ENCODE peak calls at places on chromosomes 1 and 21, in five cellular contexts. Q is HCT116; Z is CD8-positive, alpha-beta memory T cell; A is mammary epithelial cell; O is lower lobe of right lung. E is an unnamed sample.

GRCh38 chr1:37670133-37670532 is 22.2 kb upstream of the CDCA8 start:
- DNase-seq in Q (no peak), Z (no peak), A (no peak), O (no peak), E (no peak)

GRCh38 chr1:2962541-2962940 is 58.7 kb upstream of the ACTRT2 start:
- DNase-seq in Q (no peak), Z (no peak), A (no peak), O (peak; percentile 14), E (no peak)

GRCh38 chr1:202333861-202334260 is 7.9 kb downstream of the UBE2T start:
- DNase-seq in Q (no peak), Z (no peak), A (no peak), O (no peak), E (no peak)

GRCh38 chr1:43945898-43946243 is 879 bp upstream of the IPO13 start:
- DNase-seq in Q (no peak), Z (no peak), A (no peak), O (no peak), E (no peak)

GRCh38 chr21:46667191-46667734 is 31.8 kb downstream of the PRMT2 start:
- DNase-seq in Q (no peak), Z (peak; percentile 23), A (peak; percentile 49), O (no peak), E (no peak)

GRCh38 chr1:114152211-114153050 is 1.2 kb downstream of the SYT6 start:
- DNase-seq in Q (no peak), Z (no peak), A (peak; percentile 16), O (peak; percentile 62), E (peak; percentile 80)

GRCh38 chr1:154783976-154784375 is 86.1 kb downstream of the KCNN3 start:
- DNase-seq in Q (no peak), Z (no peak), A (no peak), O (no peak), E (no peak)

GRCh38 chr1:186491351-186491750 is 30.4 kb upstream of the PDC start:
- DNase-seq in Q (no peak), Z (no peak), A (no peak), O (no peak), E (no peak)

GRCh38 chr21:37198989-37199924 is 67.9 kb downstream of the VPS26C start:
- DNase-seq in Q (peak; percentile 66), Z (no peak), A (peak; percentile 91), O (no peak), E (no peak)

GRCh38 chr1:229227298-229227919 is 43.5 kb upstream of the RAB4A start:
- DNase-seq in Q (peak; percentile 61), Z (peak; percentile 71), A (peak; percentile 62), O (peak; percentile 86), E (peak; percentile 86)

GRCh38 chr1:58927722-58928085 is 143.9 kb upstream of the JUN start:
- DNase-seq in Q (no peak), Z (no peak), A (peak; percentile 67), O (no peak), E (no peak)

GRCh38 chr1:58931024-58931423 is 147.2 kb upstream of the JUN start:
- DNase-seq in Q (no peak), Z (no peak), A (no peak), O (no peak), E (no peak)

GRCh38 chr1:58931761-58932160 is 147.9 kb upstream of the JUN start:
- DNase-seq in Q (no peak), Z (no peak), A (no peak), O (no peak), E (no peak)

GRCh38 chr1:58928514-58928913 is 144.7 kb upstream of the JUN start:
- DNase-seq in Q (no peak), Z (no peak), A (no peak), O (no peak), E (no peak)

DNA sequence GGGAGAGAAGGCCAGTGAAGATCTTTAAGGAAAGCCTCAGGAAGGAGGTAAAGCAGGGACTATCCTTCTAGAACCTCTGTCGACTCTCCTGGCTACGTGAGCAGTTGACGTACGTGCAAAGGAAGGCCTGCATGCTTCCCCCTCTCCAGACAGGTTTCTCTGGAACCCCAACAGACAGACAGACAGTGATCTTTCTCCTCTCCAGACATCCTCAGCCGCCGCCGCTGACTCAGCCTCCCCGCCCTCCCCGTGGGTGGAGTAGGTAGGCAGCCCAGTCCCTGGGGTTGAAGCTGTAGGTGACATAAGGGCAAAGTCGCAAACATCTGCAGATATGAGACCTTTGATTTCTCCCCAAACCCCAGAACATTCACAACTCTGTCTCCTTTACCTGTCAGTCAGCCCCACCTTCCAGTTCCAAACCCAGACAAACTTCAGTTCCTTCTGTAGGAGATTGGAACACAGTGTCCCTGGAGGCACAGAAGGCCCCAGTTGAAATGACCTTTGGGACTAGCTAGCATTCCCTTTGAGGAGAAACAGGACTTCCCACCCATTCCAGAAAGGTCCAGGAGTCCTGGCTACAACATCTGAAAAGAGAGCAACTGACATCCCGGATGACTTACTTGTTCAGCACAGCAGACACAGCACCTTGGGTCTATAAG is 145.9 kb upstream of the JUN start:
- DNase-seq in Q (no peak), Z (no peak), A (peak; percentile 59), O (no peak), E (no peak)
- H3K27ac ChIP-seq in Q (no peak overlapping the region), Z (no peak overlapping the region), A (no peak overlapping the region), O (no peak overlapping the region), E (no peak overlapping the region)

GRCh38 chr1:42259739-42260064 is 75.3 kb downstream of the FOXJ3 start:
- DNase-seq in Q (no peak), Z (no peak), A (peak; percentile 39), O (no peak), E (no peak)

GRCh38 chr1:42259059-42259738 is 75.8 kb downstream of the FOXJ3 start:
- DNase-seq in Q (no peak), Z (no peak), A (peak; percentile 42), O (no peak), E (no peak)

GRCh38 chr1:42263019-42263418 is 72.0 kb downstream of the FOXJ3 start:
- DNase-seq in Q (no peak), Z (no peak), A (no peak), O (no peak), E (no peak)

GRCh38 chr1:42258218-42258617 is 76.8 kb downstream of the FOXJ3 start:
- DNase-seq in Q (no peak), Z (no peak), A (no peak), O (no peak), E (no peak)

DNA sequence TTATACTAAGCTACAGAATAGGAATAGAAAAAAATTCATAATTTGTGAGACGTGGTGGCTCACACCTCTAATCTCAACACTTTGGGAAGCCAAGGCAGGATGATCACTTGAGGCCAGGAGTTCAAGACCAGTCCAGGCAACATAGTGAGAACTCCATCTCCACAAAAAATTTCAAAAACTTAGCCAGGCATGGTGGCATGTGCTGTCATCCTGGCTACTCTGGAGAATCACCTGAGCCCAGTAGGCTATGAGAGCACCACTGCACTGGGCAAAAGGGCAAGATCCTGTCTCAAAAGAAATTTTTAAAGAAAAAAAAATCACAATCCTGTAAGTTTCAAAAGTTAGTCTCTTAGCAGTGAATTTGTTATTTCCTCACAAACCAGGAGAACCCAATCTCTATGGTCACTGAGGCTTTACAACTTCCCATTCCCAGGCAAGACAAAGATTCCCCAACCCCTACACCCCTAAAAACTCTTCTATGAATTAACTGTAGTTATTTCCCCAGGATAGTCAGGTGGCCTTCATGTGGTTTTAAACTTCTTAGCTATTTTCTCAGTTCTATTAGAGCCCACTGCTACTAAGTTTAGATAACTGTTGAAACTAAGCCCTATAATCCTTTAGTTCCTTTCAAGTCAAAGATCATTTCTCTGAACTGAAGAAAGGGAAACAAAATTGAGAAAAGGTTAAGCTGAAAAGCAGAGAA is 74.5 kb downstream of the FOXJ3 start:
- DNase-seq in Q (no peak), Z (no peak), A (no peak), O (no peak), E (no peak)
- H3K4me3 ChIP-seq in Q (no peak overlapping the region), Z (no peak overlapping the region), A (no peak overlapping the region), O (no peak overlapping the region), E (no peak overlapping the region)

DNA sequence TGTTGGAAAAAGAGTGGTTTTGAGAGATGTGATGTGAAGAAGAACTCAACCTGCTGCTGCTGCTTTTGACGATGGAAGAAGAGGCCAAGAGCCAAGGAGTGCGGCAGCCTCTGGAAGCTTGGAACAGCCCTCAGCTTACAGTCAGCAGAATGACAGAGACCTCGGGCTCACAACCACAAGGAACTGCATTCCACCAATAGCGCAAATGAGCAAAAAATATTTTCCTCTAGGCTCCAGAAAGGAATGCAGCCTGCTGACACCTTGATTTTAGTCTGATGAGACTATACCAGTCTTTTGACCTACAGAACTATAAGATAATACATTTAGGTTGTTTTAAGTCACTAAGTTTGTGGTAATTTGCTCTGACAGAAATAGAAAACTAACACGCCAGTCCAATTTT is 10.2 kb downstream of the SDHB start:
- DNase-seq in Q (no peak), Z (no peak), A (no peak), O (no peak), E (no peak)
- H3K27ac ChIP-seq in Q (no peak overlapping the region), Z (no peak overlapping the region), A (no peak overlapping the region), O (no peak overlapping the region), E (no peak overlapping the region)

GRCh38 chr1:47225430-47226100 is 6.5 kb downstream of the TAL1 start:
- DNase-seq in Q (no peak), Z (no peak), A (no peak), O (no peak), E (no peak)
- H3K4me3 ChIP-seq in Q (no peak overlapping the region), Z (no peak overlapping the region), A (peak overlapping the region; percentile 17), O (peak overlapping the region; percentile 43), E (no peak overlapping the region)

GRCh38 chr1:46037597-46037936 is 94.9 kb downstream of the PIK3R3 start:
- DNase-seq in Q (peak; percentile 6), Z (no peak), A (no peak), O (no peak), E (no peak)
- H3K27ac ChIP-seq in Q (no peak overlapping the region), Z (no peak overlapping the region), A (no peak overlapping the region), O (no peak overlapping the region), E (no peak overlapping the region)

E was measured in kidney.